ENCODE peak calls at places on chromosomes 12 and 14, in ten cellular contexts. I is effector CD4-positive, alpha-beta T cell; F is GM12891; N is Daoy; P is activated CD4-positive, alpha-beta T cell treated with anti-CD3 and anti-CD28 coated beads, Interleukin-2, amount 50 U/mL, for 1 hour; M is HFFc6; J is HTR-8/SVneo; R is cardiac septum; L is foreskin fibroblast; S is activated gamma-delta T cell treated with Interleukin-2 at 50 U/mL for 16 hours. A is an unnamed sample.

GRCh38 chr14:104894331-104895206 is 29.5 kb downstream of the CEP170B start:
- DNase-seq in M (no peak), R (no peak), F (peak), L (no peak), P (no peak), J (no peak), S (no peak), I (no peak), N (peak), A (no peak)

GRCh38 chr12:113852695-113853490 is 113.2 kb downstream of the RBM19 start:
- DNase-seq in P (no peak), I (no peak), N (no peak), J (no peak), F (no peak), S (no peak), M (no peak), R (no peak), L (no peak), A (no peak)

GRCh38 chr14:101033446-101034165 is 130.1 kb upstream of the RTL1 start:
- DNase-seq in M (no peak), S (no peak), I (no peak), L (no peak), F (no peak), P (no peak), R (peak), N (no peak), J (no peak), A (peak)

GRCh38 chr12:65501093-65501621 is 222.7 kb downstream of the MSRB3 start:
- DNase-seq in J (no peak), L (peak), N (peak), R (peak), P (no peak), S (no peak), M (no peak), F (no peak), I (no peak), A (no peak)

GRCh38 chr12:121038861-121039654 is at the start of gene OASL:
- DNase-seq in F (peak), R (peak), I (peak), S (peak), L (peak), N (peak), M (no peak), P (peak), J (no peak), A (no peak)

GRCh38 chr12:10235761-10236631 is 23.3 kb downstream of the GABARAPL1 start:
- DNase-seq in S (peak), M (peak), J (peak), N (peak), R (no peak), I (peak), F (no peak), P (peak), L (peak), A (peak)

GRCh38 chr14:104314251-104314941 is 176.0 kb downstream of the KIF26A start:
- DNase-seq in N (no peak), M (no peak), R (peak), S (no peak), I (no peak), J (no peak), L (no peak), P (no peak), F (no peak), A (no peak)

GRCh38 chr12:132395192-132395907 is 66.0 kb upstream of the GALNT9 start:
- DNase-seq in L (no peak), F (no peak), J (no peak), I (no peak), P (no peak), M (no peak), S (no peak), N (no peak), R (no peak), A (no peak)

GRCh38 chr12:1047898-1048660 is 57.1 kb downstream of the ERC1 start:
- DNase-seq in L (peak), J (no peak), I (no peak), N (peak), P (no peak), S (no peak), M (no peak), R (no peak), F (no peak), A (peak)

GRCh38 chr12:88996389-88996788 is 355.9 kb downstream of the DUSP6 start:
- DNase-seq in R (no peak), F (no peak), I (no peak), N (no peak), M (no peak), S (no peak), P (no peak), L (no peak), J (no peak), A (no peak)

GRCh38 chr12:132641811-132642650 is 23.5 kb downstream of the P2RX2 start:
- DNase-seq in P (no peak), M (no peak), I (no peak), L (no peak), S (no peak), J (no peak), N (no peak), R (no peak), F (no peak), A (no peak)

GRCh38 chr14:65225299-65226159 is 123.2 kb upstream of the MAX start:
- DNase-seq in N (no peak), I (no peak), R (no peak), J (no peak), P (no peak), F (no peak), M (no peak), L (no peak), S (no peak), A (no peak)

GRCh38 chr12:104855599-104855998 is 102.5 kb downstream of the SLC41A2 start:
- DNase-seq in P (no peak), N (no peak), M (no peak), F (no peak), J (no peak), I (no peak), L (no peak), S (no peak), R (no peak), A (no peak)

GRCh38 chr12:22285871-22286270 is 48.6 kb downstream of the ST8SIA1 start:
- DNase-seq in N (no peak), R (no peak), J (no peak), P (no peak), I (no peak), F (no peak), L (peak), S (no peak), M (no peak), A (no peak)

GRCh38 chr14:50875359-50876090 is 3.7 kb downstream of the ABHD12B start:
- DNase-seq in R (no peak), J (no peak), I (peak), L (peak), F (peak), N (no peak), P (peak), M (peak), S (peak), A (no peak)

GRCh38 chr14:93543766-93544165 is 113.0 kb downstream of the UNC79 start:
- DNase-seq in M (peak), F (no peak), P (no peak), R (no peak), N (no peak), S (no peak), J (peak), I (no peak), L (peak), A (no peak)

GRCh38 chr14:93009471-93010117 is 86.6 kb downstream of the CHGA start:
- DNase-seq in L (peak), I (no peak), F (no peak), P (no peak), S (no peak), R (no peak), J (no peak), N (no peak), M (no peak), A (peak)

GRCh38 chr12:75670175-75670574 is 158.8 kb upstream of the KRR1 start:
- DNase-seq in P (no peak), J (no peak), L (no peak), S (no peak), I (no peak), R (no peak), F (no peak), M (no peak), N (no peak), A (no peak)

GRCh38 chr14:53412819-53413664 is 259.9 kb upstream of the DDHD1 start:
- DNase-seq in L (peak), P (no peak), M (no peak), J (peak), S (no peak), N (no peak), F (no peak), I (no peak), R (no peak), A (peak)

GRCh38 chr14:97459180-97459579 is 662.0 kb downstream of the VRK1 start:
- DNase-seq in S (no peak), P (no peak), R (no peak), F (no peak), L (no peak), M (no peak), N (peak), J (no peak), I (no peak), A (no peak)

GRCh38 chr14:105853907-105854599 is 327.7 kb downstream of the TMEM121 start:
- DNase-seq in N (no peak), L (no peak), F (no peak), S (no peak), P (no peak), J (no peak), R (peak), I (no peak), M (no peak), A (no peak)

GRCh38 chr14:56118611-56119181 is 485 bp downstream of the PELI2 start:
- DNase-seq in I (peak), M (no peak), F (no peak), P (peak), N (peak), R (peak), L (no peak), S (peak), J (no peak), A (peak)

GRCh38 chr14:69044965-69045555 is 66.0 kb upstream of the ACTN1 start:
- DNase-seq in S (no peak), R (peak), I (no peak), M (no peak), L (peak), J (no peak), F (no peak), N (peak), P (no peak), A (no peak)

GRCh38 chr12:65881965-65882413 is 57.7 kb downstream of the HMGA2 start:
- DNase-seq in P (no peak), S (peak), R (peak), M (no peak), J (no peak), N (no peak), L (peak), I (no peak), F (peak), A (no peak)

GRCh38 chr12:10641735-10642500 is 28.5 kb upstream of the MAGOHB start:
- DNase-seq in N (peak), P (no peak), M (peak), I (no peak), J (peak), S (no peak), F (no peak), L (peak), R (no peak), A (no peak)

GRCh38 chr14:72547999-72548398 is 345.9 kb downstream of the DPF3 start:
- DNase-seq in L (no peak), N (peak), M (no peak), R (peak), P (no peak), J (no peak), S (no peak), F (no peak), I (no peak), A (peak)

GRCh38 chr14:25833341-25834121 is 764.3 kb downstream of the NOVA1 start:
- DNase-seq in N (no peak), L (peak), F (no peak), R (no peak), M (no peak), I (no peak), J (no peak), S (no peak), P (no peak), A (peak)

GRCh38 chr12:60704171-60704914 is 1108.5 kb downstream of the SLC16A7 start:
- DNase-seq in M (no peak), R (no peak), P (no peak), S (no peak), F (no peak), J (no peak), L (no peak), N (no peak), I (no peak), A (no peak)

GRCh38 chr14:69633238-69633637 is 21.8 kb downstream of the SUSD6 start:
- DNase-seq in N (no peak), R (no peak), L (no peak), S (no peak), M (no peak), P (no peak), I (no peak), J (no peak), F (no peak), A (no peak)